ENCODE peak calls at places on chromosomes 5 and 9, in six cellular contexts. M is A549; N is GM10248; P is heart right ventricle; Z is upper lobe of left lung; O is CD4-positive, alpha-beta T cell. G is an unnamed sample.

GRCh38 chr9:113215142-113215541 is 5.9 kb downstream of the FKBP15 start:
- DNase-seq in M (no peak), N (no peak), P (no peak), Z (no peak), O (no peak), G (no peak)

GRCh38 chr5:1325870-1326546 is 18.9 kb downstream of the CLPTM1L start:
- DNase-seq in M (no peak), N (no peak), P (no peak), Z (no peak), O (no peak), G (peak; percentile 50)

GRCh38 chr5:56827923-56828322 is 12.6 kb downstream of the MAP3K1 start:
- DNase-seq in M (no peak), N (no peak), P (no peak), Z (no peak), O (no peak), G (no peak)

GRCh38 chr9:134325096-134325812 is 1.0 kb upstream of the RXRA start:
- DNase-seq in M (peak; percentile 54), N (no peak), P (peak; percentile 52), Z (peak; percentile 56), O (peak; percentile 21), G (no peak)

GRCh38 chr5:172743112-172743959 is 27.7 kb downstream of the DUSP1 start:
- DNase-seq in M (no peak), N (no peak), P (no peak), Z (peak; percentile 41), O (no peak), G (no peak)

GRCh38 chr5:78666041-78666444 is 17.5 kb upstream of the LHFPL2 start:
- DNase-seq in M (no peak), N (no peak), P (no peak), Z (no peak), O (no peak), G (no peak)

GRCh38 chr5:76807296-76807695 is 11.5 kb upstream of the F2RL1 start:
- DNase-seq in M (no peak), N (no peak), P (no peak), Z (no peak), O (no peak), G (no peak)

GRCh38 chr9:110207071-110207923 is 662 bp downstream of the C9orf152 start:
- DNase-seq in M (no peak), N (no peak), P (no peak), Z (peak; percentile 84), O (no peak), G (no peak)

GRCh38 chr5:121954086-121954485 is 7.7 kb upstream of the SRFBP1 start:
- DNase-seq in M (no peak), N (no peak), P (no peak), Z (no peak), O (no peak), G (no peak)

GRCh38 chr5:109826426-109826825 is 136.7 kb downstream of the MAN2A1 start:
- DNase-seq in M (no peak), N (no peak), P (no peak), Z (no peak), O (no peak), G (no peak)

GRCh38 chr9:126707083-126707482 is 93.4 kb downstream of the LMX1B start:
- DNase-seq in M (no peak), N (no peak), P (no peak), Z (no peak), O (no peak), G (no peak)

GRCh38 chr5:3599283-3600105 is 3.9 kb downstream of the IRX1 start:
- DNase-seq in M (no peak), N (no peak), P (no peak), Z (no peak), O (no peak), G (no peak)

GRCh38 chr5:113128931-113129330 is 152.3 kb downstream of the DCP2 start:
- DNase-seq in M (no peak), N (no peak), P (no peak), Z (no peak), O (no peak), G (no peak)

GRCh38 chr5:119439140-119439625 is 13.1 kb upstream of the HSD17B4 start:
- DNase-seq in M (no peak), N (no peak), P (no peak), Z (peak; percentile 64), O (no peak), G (no peak)

GRCh38 chr5:78521455-78521854 is 127.1 kb downstream of the LHFPL2 start:
- DNase-seq in M (no peak), N (no peak), P (no peak), Z (no peak), O (no peak), G (no peak)

GRCh38 chr5:18236386-18236785 is 602.1 kb downstream of the TAF11L14 start:
- DNase-seq in M (no peak), N (no peak), P (no peak), Z (no peak), O (no peak), G (no peak)

GRCh38 chr9:83508072-83508471 is 30.1 kb downstream of the FRMD3 start:
- DNase-seq in M (no peak), N (no peak), P (no peak), Z (no peak), O (no peak), G (no peak)

GRCh38 chr9:13575558-13575957 is 296.1 kb upstream of the MPDZ start:
- DNase-seq in M (no peak), N (no peak), P (peak; percentile 74), Z (no peak), O (no peak), G (no peak)

GRCh38 chr5:89493414-89493813 is 610.4 kb upstream of the MEF2C start:
- DNase-seq in M (no peak), N (no peak), P (no peak), Z (no peak), O (no peak), G (no peak)

GRCh38 chr5:93579561-93580386 is 1.2 kb downstream of the NR2F1-AS1 start:
- DNase-seq in M (no peak), N (peak; percentile 31), P (no peak), Z (no peak), O (no peak), G (peak; percentile 76)

GRCh38 chr5:102826629-102827028 is 71.5 kb downstream of the PAM start:
- DNase-seq in M (no peak), N (no peak), P (no peak), Z (no peak), O (no peak), G (no peak)

GRCh38 chr9:12698293-12698692 is 5.1 kb downstream of the TYRP1 start:
- DNase-seq in M (no peak), N (no peak), P (no peak), Z (no peak), O (no peak), G (no peak)

GRCh38 chr5:36643162-36643561 is 36.8 kb downstream of the SLC1A3 start:
- DNase-seq in M (no peak), N (no peak), P (no peak), Z (no peak), O (no peak), G (no peak)

GRCh38 chr5:113166710-113167366 is 190.2 kb downstream of the DCP2 start:
- DNase-seq in M (peak; percentile 4), N (no peak), P (no peak), Z (no peak), O (no peak), G (no peak)

GRCh38 chr9:27600254-27600653 is 27.0 kb upstream of the C9orf72 start:
- DNase-seq in M (no peak), N (no peak), P (no peak), Z (peak; percentile 36), O (no peak), G (no peak)

GRCh38 chr5:68465934-68466551 is 250.5 kb downstream of the PIK3R1 start:
- DNase-seq in M (no peak), N (no peak), P (no peak), Z (no peak), O (no peak), G (no peak)

GRCh38 chr9:121776009-121776738 is 124.7 kb downstream of the DAB2IP start:
- DNase-seq in M (no peak), N (no peak), P (peak; percentile 2), Z (peak; percentile 19), O (no peak), G (no peak)

GRCh38 chr5:152051499-152052454 is 127.1 kb upstream of the GLRA1 start:
- DNase-seq in M (no peak), N (no peak), P (no peak), Z (no peak), O (no peak), G (no peak)

GRCh38 chr5:180818275-180818674 is 15.7 kb upstream of the MGAT1 start:
- DNase-seq in M (no peak), N (no peak), P (no peak), Z (no peak), O (no peak), G (no peak)

GRCh38 chr9:130379649-130379970 is 65.2 kb upstream of the ASS1 start:
- DNase-seq in M (no peak), N (no peak), P (no peak), Z (no peak), O (no peak), G (no peak)

GRCh38 chr9:116238225-116238624 is 84.6 kb downstream of the PAPPA start:
- DNase-seq in M (peak; percentile 62), N (no peak), P (no peak), Z (peak; percentile 50), O (no peak), G (no peak)

GRCh38 chr5:1343931-1344901 is 683 bp downstream of the CLPTM1L start:
- DNase-seq in M (no peak), N (no peak), P (no peak), Z (no peak), O (no peak), G (no peak)

GRCh38 chr9:2727966-2728613 is 10.8 kb downstream of the KCNV2 start:
- DNase-seq in M (no peak), N (peak; percentile 22), P (peak; percentile 69), Z (no peak), O (no peak), G (no peak)

GRCh38 chr5:135534609-135535419 is 950 bp downstream of the NEUROG1 start:
- DNase-seq in M (no peak), N (no peak), P (no peak), Z (no peak), O (no peak), G (no peak)

GRCh38 chr5:43412151-43412550 is at the start of gene CCL28:
- DNase-seq in M (no peak), N (no peak), P (no peak), Z (no peak), O (no peak), G (no peak)
- TF ChIP-seq CTCF in M (no peak), N (no peak), P (no peak), Z (no peak), O (no peak), G (no peak)

GRCh38 chr5:74336286-74336685 is 304.2 kb downstream of the ENC1 start:
- DNase-seq in M (no peak), N (no peak), P (no peak), Z (no peak), O (no peak), G (no peak)
- TF ChIP-seq CTCF in M (no peak), N (no peak), P (no peak), Z (no peak), O (no peak), G (peak; percentile 69)

GRCh38 chr5:148353634-148354033 is 18.3 kb downstream of the SPINK9 start:
- DNase-seq in M (no peak), N (no peak), P (no peak), Z (no peak), O (no peak), G (no peak)
- TF ChIP-seq CTCF in M (no peak), N (no peak), P (no peak), Z (no peak), O (no peak), G (no peak)

GRCh38 chr9:23781111-23781510 is 44.9 kb downstream of the ELAVL2 start:
- DNase-seq in M (no peak), N (no peak), P (no peak), Z (no peak), O (no peak), G (no peak)
- TF ChIP-seq CTCF in M (no peak), N (no peak), P (no peak), Z (no peak), O (no peak), G (no peak)